ENCODE peak calls at places on chromosomes 7 and 10, in four cellular contexts. X is transverse colon, O is EL, B is C1 segment of cervical spinal cord. T is an unnamed sample.

GRCh38 chr7:110868458-110868857 is 222.5 kb upstream of the LRRN3 start:
- DNase-seq in B (no peak), O (no peak), X (no peak), T (no peak)

GRCh38 chr10:8767616-8768015 is 713.1 kb downstream of the GATA3 start:
- DNase-seq in X (no peak), O (no peak), B (no peak), T (no peak)

GRCh38 chr7:34718867-34719266 is 60.8 kb downstream of the NPSR1 start:
- DNase-seq in O (no peak), X (no peak), B (no peak), T (no peak)

GRCh38 chr7:70416611-70417010 is 715.3 kb upstream of the GALNT17 start:
- DNase-seq in O (no peak), X (no peak), B (no peak), T (peak; percentile 85)

GRCh38 chr10:122495406-122496340 is 34.3 kb downstream of the HTRA1 start:
- DNase-seq in X (no peak), O (no peak), B (no peak), T (no peak)

GRCh38 chr7:111741811-111742240 is 179.5 kb upstream of the IMMP2L start:
- DNase-seq in O (peak; percentile 64), B (no peak), X (peak; percentile 51), T (peak; percentile 80)

GRCh38 chr10:76763360-76763759 is 874.2 kb downstream of the KCNMA1 start:
- DNase-seq in B (no peak), X (no peak), O (no peak), T (no peak)

GRCh38 chr10:44022203-44022602 is 362.7 kb downstream of the CXCL12 start:
- DNase-seq in B (no peak), X (no peak), O (no peak), T (no peak)

GRCh38 chr7:52463341-52463740 is 572.1 kb upstream of the POM121L12 start:
- DNase-seq in B (no peak), X (no peak), O (no peak), T (no peak)

GRCh38 chr10:112967200-112967599 is 17.2 kb downstream of the TCF7L2 start:
- DNase-seq in B (no peak), O (peak; percentile 64), X (no peak), T (no peak)

GRCh38 chr7:125383324-125383723 is 453.7 kb upstream of the POT1 start:
- DNase-seq in B (no peak), O (no peak), X (no peak), T (no peak)

GRCh38 chr7:115731796-115732471 is 298.6 kb downstream of the TFEC start:
- DNase-seq in X (no peak), O (no peak), B (no peak), T (no peak)

GRCh38 chr10:131140606-131141005 is 170.9 kb downstream of the TCERG1L start:
- DNase-seq in B (no peak), O (no peak), X (no peak), T (no peak)

GRCh38 chr7:17304926-17305325 is 6.5 kb downstream of the AHR start:
- DNase-seq in O (peak; percentile 93), B (no peak), X (no peak), T (peak; percentile 30)

GRCh38 chr7:47534322-47535032 is 47.4 kb downstream of the TNS3 start:
- DNase-seq in X (no peak), B (no peak), O (no peak), T (peak; percentile 86)

GRCh38 chr7:107644704-107645083 is 15.9 kb upstream of the SLC26A4 start:
- DNase-seq in X (no peak), O (no peak), B (no peak), T (no peak)

GRCh38 chr7:104963991-104964385 is 50.0 kb upstream of the KMT2E start:
- DNase-seq in B (no peak), O (no peak), X (no peak), T (no peak)

GRCh38 chr7:20236790-20237189 is 19.6 kb upstream of the MACC1 start:
- DNase-seq in O (peak; percentile 35), X (no peak), B (no peak), T (no peak)

T was measured in SJCRH30.